ENCODE peak calls at places on chromosomes 1 and 21, in ten cellular contexts. C is stimulated activated CD8-positive, alpha-beta memory T cell treated with anti-CD3 and anti-CD28 coated beads, Interleukin-7, amount 100 ng/mL, for 1 hour; K is aorta; Z is Calu3; F is fibroblast of lung; I is GM18507; X is left colon; Y is dermis microvascular lymphatic vessel endothelial cell; V is pancreas; B is left lung. T is an unnamed sample.

GRCh38 chr1:23167353-23168078 is 1.1 kb downstream of the LUZP1 start:
- DNase-seq in B (peak), Y (no peak), X (peak), Z (peak), F (peak), K (peak), I (no peak), C (no peak), V (peak), T (no peak)

GRCh38 chr1:178633068-178633467 is 92.0 kb upstream of the RALGPS2 start:
- DNase-seq in Z (no peak), B (no peak), Y (no peak), V (no peak), C (no peak), I (no peak), K (no peak), X (no peak), F (no peak), T (no peak)

GRCh38 chr21:16910435-16911165 is 602.2 kb upstream of the CXADR start:
- DNase-seq in C (no peak), Z (no peak), X (no peak), B (no peak), F (no peak), V (no peak), K (no peak), I (no peak), Y (no peak), T (no peak)

GRCh38 chr1:116971965-116972675 is 29.4 kb upstream of the CD101 start:
- DNase-seq in K (no peak), V (no peak), B (no peak), C (no peak), I (no peak), F (no peak), Z (no peak), X (no peak), Y (no peak), T (no peak)

GRCh38 chr1:50080904-50081586 is 27.7 kb upstream of the ELAVL4 start:
- DNase-seq in I (no peak), B (no peak), X (peak), C (no peak), F (no peak), V (no peak), K (no peak), Y (no peak), Z (peak), T (no peak)

GRCh38 chr21:44755227-44755626 is 43.9 kb upstream of the TSPEAR start:
- DNase-seq in B (no peak), K (no peak), Z (no peak), C (no peak), X (no peak), V (no peak), Y (peak), I (no peak), F (peak), T (no peak)

GRCh38 chr1:26045712-26046312 is at the start of gene SLC30A2:
- DNase-seq in C (no peak), X (peak), I (no peak), V (peak), K (no peak), Z (peak), F (no peak), B (no peak), Y (no peak), T (no peak)

GRCh38 chr1:240031009-240031408 is 60.7 kb upstream of the FMN2 start:
- DNase-seq in F (peak), I (no peak), Z (peak), V (no peak), C (no peak), K (no peak), Y (no peak), X (no peak), B (no peak), T (no peak)

GRCh38 chr1:52259886-52260285 is 106.1 kb downstream of the CC2D1B start:
- DNase-seq in B (no peak), I (no peak), C (no peak), F (no peak), Y (no peak), Z (no peak), V (no peak), X (no peak), K (no peak), T (no peak)

GRCh38 chr1:30719406-30720270 is 3.7 kb downstream of the MATN1 start:
- DNase-seq in Z (no peak), F (peak), B (no peak), C (no peak), Y (peak), K (peak), V (no peak), I (no peak), X (no peak), T (no peak)

GRCh38 chr1:55610203-55610602 is 395.0 kb upstream of the USP24 start:
- DNase-seq in B (no peak), I (no peak), C (no peak), V (no peak), F (no peak), Y (no peak), K (no peak), Z (no peak), X (peak), T (no peak)

GRCh38 chr1:156765664-156766063 is 1.7 kb upstream of the PRCC start:
- DNase-seq in K (no peak), V (no peak), Y (no peak), B (no peak), C (no peak), I (no peak), X (no peak), F (no peak), Z (no peak), T (no peak)

GRCh38 chr1:23576338-23577055 is 17.2 kb upstream of the ID3 start:
- DNase-seq in K (no peak), B (no peak), Y (no peak), X (no peak), F (no peak), Z (no peak), V (no peak), C (no peak), I (no peak), T (no peak)

GRCh38 chr1:51310871-51311613 is 19.3 kb downstream of the TTC39A start:
- DNase-seq in I (no peak), Y (peak), K (no peak), B (no peak), Z (no peak), X (no peak), V (no peak), F (no peak), C (no peak), T (no peak)

GRCh38 chr1:15248238-15248637 is 1.2 kb downstream of the FHAD1 start:
- DNase-seq in K (no peak), B (no peak), X (no peak), V (no peak), Z (no peak), F (no peak), I (no peak), Y (no peak), C (no peak), T (no peak)

GRCh38 chr1:180218806-180219765 is 11.0 kb upstream of the LHX4 start:
- DNase-seq in Z (no peak), B (no peak), K (no peak), V (no peak), X (no peak), F (no peak), C (no peak), I (no peak), Y (no peak), T (no peak)

GRCh38 chr1:183543619-183544204 is 46.5 kb downstream of the NCF2 start:
- DNase-seq in K (no peak), C (no peak), F (peak), B (no peak), I (no peak), V (no peak), Y (peak), Z (peak), X (no peak), T (no peak)

GRCh38 chr1:8137406-8138244 is 111.5 kb upstream of the ERRFI1 start:
- DNase-seq in X (no peak), I (no peak), C (no peak), Z (peak), B (no peak), Y (peak), K (peak), V (no peak), F (peak), T (no peak)

GRCh38 chr1:145757420-145757819 is 38.1 kb downstream of the CD160 start:
- DNase-seq in X (no peak), C (no peak), I (no peak), B (no peak), K (no peak), Y (no peak), Z (no peak), F (no peak), V (no peak), T (no peak)

T was measured in NK-92 treated with Interleukin-12 subunit alpha and Interleukin-12 subunit beta, amount 100 ng/mL, for 24 hours.